ENCODE peak calls at places on chromosomes 6 and 20, in five cellular contexts. W, A, Q, D and H are unnamed samples.

GRCh38 chr6:30518505-30518850 is 29.2 kb downstream of the HLA-E start:
- DNase-seq in A (no peak), D (no peak), Q (no peak), W (no peak), H (no peak)

GRCh38 chr6:83696674-83697073 is 12.2 kb downstream of the SNAP91 start:
- DNase-seq in W (no peak), A (no peak), Q (no peak), D (no peak), H (no peak)

GRCh38 chr6:144315981-144316865 is 31.1 kb downstream of the UTRN start:
- DNase-seq in Q (no peak), A (no peak), W (no peak), D (no peak), H (no peak)

GRCh38 chr6:50278663-50279062 is 228.9 kb upstream of the DEFB112 start:
- DNase-seq in W (no peak), D (no peak), A (no peak), Q (no peak), H (no peak)

GRCh38 chr6:43286995-43287716 is 10.9 kb upstream of the SLC22A7 start:
- DNase-seq in A (peak; percentile 4), D (no peak), W (no peak), Q (no peak), H (no peak)

GRCh38 chr6:161215876-161216615 is 57.8 kb downstream of the AGPAT4 start:
- DNase-seq in A (peak; percentile 54), D (no peak), W (no peak), Q (peak; percentile 50), H (peak; percentile 12)

GRCh38 chr20:42401598-42401997 is 783.4 kb upstream of the CHD6 start:
- DNase-seq in D (no peak), Q (no peak), W (no peak), A (no peak), H (no peak)

GRCh38 chr6:133359256-133359655 is 118.1 kb downstream of the EYA4 start:
- DNase-seq in A (peak; percentile 5), D (no peak), Q (no peak), W (no peak), H (no peak)

GRCh38 chr20:7516631-7517051 is 423.6 kb downstream of the HAO1 start:
- DNase-seq in A (no peak), D (no peak), Q (no peak), W (no peak), H (peak; percentile 9)

GRCh38 chr6:145244712-145245111 is 490.6 kb downstream of the EPM2A start:
- DNase-seq in A (peak; percentile 5), W (no peak), D (no peak), Q (no peak), H (no peak)

GRCh38 chr6:155227076-155227475 is 36.7 kb upstream of the CLDN20 start:
- DNase-seq in A (no peak), Q (no peak), W (no peak), D (no peak), H (no peak)

GRCh38 chr6:89834884-89835792 is 5.5 kb downstream of the CASP8AP2 start:
- DNase-seq in A (no peak), Q (no peak), D (no peak), W (no peak), H (no peak)

GRCh38 chr6:23964865-23965264 is 161.2 kb upstream of the NRSN1 start:
- DNase-seq in A (no peak), D (no peak), W (no peak), Q (no peak), H (no peak)

GRCh38 chr6:23963137-23963536 is 162.9 kb upstream of the NRSN1 start:
- DNase-seq in Q (no peak), A (no peak), D (no peak), W (no peak), H (no peak)
- H3K4me3 ChIP-seq in Q (no peak overlapping the region), A (no peak overlapping the region), D (no peak overlapping the region), W (no peak overlapping the region), H (no peak overlapping the region)

GRCh38 chr6:167882244-167882643 is 55.5 kb downstream of the AFDN start:
- DNase-seq in D (no peak), A (no peak), W (no peak), Q (no peak), H (no peak)
- H3K4me3 ChIP-seq in D (no peak overlapping the region), A (no peak overlapping the region), W (no peak overlapping the region), Q (no peak overlapping the region), H (no peak overlapping the region)

GRCh38 chr6:28758818-28759235 is 165.0 kb downstream of the TRIM27 start:
- DNase-seq in D (no peak), Q (no peak), W (no peak), A (no peak), H (no peak)
- H3K4me3 ChIP-seq in D (no peak overlapping the region), Q (no peak overlapping the region), W (no peak overlapping the region), A (no peak overlapping the region), H (no peak overlapping the region)

GRCh38 chr20:32580970-32581838 is 3.9 kb downstream of the NOL4L start:
- DNase-seq in Q (no peak), A (no peak), D (no peak), W (no peak), H (no peak)

GRCh38 chr20:32581839-32582658 is 3.1 kb downstream of the NOL4L start:
- DNase-seq in D (no peak), Q (no peak), A (no peak), W (no peak), H (no peak)

GRCh38 chr20:32585011-32585518 is at the start of gene NOL4L:
- DNase-seq in W (no peak), A (no peak), Q (no peak), D (no peak), H (peak; percentile 68)

GRCh38 chr20:32583581-32584045 is 1.5 kb downstream of the NOL4L start:
- DNase-seq in Q (no peak), W (no peak), D (peak; percentile 42), A (no peak), H (peak; percentile 36)

GRCh38 chr20:32582659-32583580 is 2.2 kb downstream of the NOL4L start:
- DNase-seq in D (peak; percentile 58), W (no peak), Q (no peak), A (no peak), H (peak; percentile 68)
- H3K4me3 ChIP-seq in D (peak overlapping the region; percentile 52), W (peak overlapping the region; percentile 71), Q (peak overlapping the region; percentile 35), A (peak overlapping the region; percentile 61), H (peak overlapping the region; percentile 67)

GRCh38 chr20:25274481-25274880 is 26.6 kb downstream of the PYGB start:
- DNase-seq in D (no peak), W (peak; percentile 58), Q (no peak), A (no peak), H (no peak)

GRCh38 chr20:25274891-25275812 is 27.3 kb downstream of the PYGB start:
- DNase-seq in W (peak; percentile 53), D (no peak), Q (no peak), A (no peak), H (no peak)

GRCh38 chr20:25272223-25273000 is 24.5 kb downstream of the PYGB start:
- DNase-seq in D (no peak), Q (peak; percentile 46), W (peak; percentile 61), A (no peak), H (no peak)

GRCh38 chr20:25273046-25273445 is 25.2 kb downstream of the PYGB start:
- DNase-seq in W (peak; percentile 42), D (no peak), Q (no peak), A (no peak), H (no peak)

DNA sequence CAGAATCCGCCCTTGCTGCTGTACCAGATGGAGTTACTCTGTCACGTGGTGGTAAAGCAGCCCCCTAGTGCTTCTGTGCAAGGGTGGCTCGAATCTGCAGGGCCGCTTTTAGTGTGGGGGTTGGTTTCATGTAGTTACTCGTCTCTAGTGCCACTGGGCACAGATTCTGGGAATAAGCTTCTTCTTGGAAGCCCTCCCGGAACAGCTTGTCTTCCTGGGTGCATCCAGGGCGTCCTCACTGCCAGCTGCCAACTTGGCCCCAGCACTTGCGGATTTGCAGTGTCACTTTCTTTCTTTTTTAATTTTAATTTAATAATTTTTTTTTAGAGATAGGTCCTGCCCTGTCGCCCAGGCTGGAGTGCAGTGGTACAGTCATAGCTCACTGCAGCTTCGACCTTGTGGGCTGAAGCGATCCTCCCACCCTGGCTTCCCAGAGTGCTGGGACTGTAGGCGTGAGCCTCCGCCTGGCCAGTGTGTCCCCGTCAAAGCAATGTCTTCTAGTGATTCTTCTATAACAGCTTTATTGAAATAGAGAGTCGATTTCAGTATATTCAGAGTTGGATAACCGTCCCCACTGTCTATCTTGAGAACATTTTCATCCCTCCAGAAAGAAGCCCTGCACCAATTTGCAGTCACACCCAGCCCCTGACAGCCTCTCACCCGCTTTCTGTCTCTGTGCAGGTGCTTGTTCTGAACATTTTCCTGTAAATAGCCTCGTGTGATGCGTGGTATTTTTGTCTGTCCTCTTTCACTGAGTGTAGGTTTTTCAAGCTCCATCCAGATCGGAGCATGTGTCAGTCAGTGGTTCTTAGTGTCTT is 25.9 kb downstream of the PYGB start:
- DNase-seq in D (no peak), A (no peak), W (peak; percentile 65), Q (no peak), H (no peak)
- H3K4me3 ChIP-seq in D (no peak overlapping the region), A (no peak overlapping the region), W (no peak overlapping the region), Q (no peak overlapping the region), H (no peak overlapping the region)

DNA sequence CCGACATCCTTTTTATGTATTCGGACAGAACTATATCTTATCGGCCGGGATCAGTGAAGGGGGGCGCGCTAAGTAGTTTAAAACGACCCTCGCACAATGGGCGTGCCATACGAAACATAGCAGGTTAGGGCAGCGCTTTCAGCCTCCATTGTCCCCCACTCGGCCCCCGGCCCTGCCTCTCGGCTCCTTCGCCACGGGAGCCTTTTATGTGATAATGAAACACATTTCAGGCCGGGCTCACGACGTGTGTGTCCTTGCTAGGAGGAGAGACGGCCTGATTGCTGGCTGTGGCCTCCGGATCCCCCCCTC is 5.3 kb downstream of the FOXA2 start:
- DNase-seq in D (no peak), Q (no peak), W (no peak), A (no peak), H (no peak)
- H3K4me3 ChIP-seq in D (no peak overlapping the region), Q (no peak overlapping the region), W (no peak overlapping the region), A (no peak overlapping the region), H (no peak overlapping the region)